ENCODE peak calls at places on chromosomes 5 and 9, in five cellular contexts. One of them, this sample, is unnamed.

GRCh38 chr9:86695904-86696424 is 251.3 kb downstream of the GAS1 start:
- DNase-seq in SJCRH30: no peak
- DNase-seq in mammary epithelial cell: peak
- DNase-seq in A549: no peak
- DNase-seq in heart left ventricle: no peak
- DNase-seq in this sample: peak

GRCh38 chr5:176894298-176894697 is 4.8 kb downstream of the HK3 start:
- DNase-seq in mammary epithelial cell: no peak
- DNase-seq in heart left ventricle: no peak
- DNase-seq in A549: no peak
- DNase-seq in SJCRH30: no peak
- DNase-seq in this sample: no peak

GRCh38 chr5:17343675-17344074 is 126.2 kb downstream of the BASP1 start:
- DNase-seq in heart left ventricle: no peak
- DNase-seq in A549: peak
- DNase-seq in SJCRH30: no peak
- DNase-seq in mammary epithelial cell: peak
- DNase-seq in this sample: peak

GRCh38 chr9:123353041-123353440 is 3.0 kb upstream of the CRB2 start:
- DNase-seq in A549: no peak
- DNase-seq in mammary epithelial cell: no peak
- DNase-seq in heart left ventricle: no peak
- DNase-seq in SJCRH30: no peak
- DNase-seq in this sample: no peak

GRCh38 chr9:128788445-128788844 is 1.4 kb downstream of the TBC1D13 start:
- DNase-seq in heart left ventricle: no peak
- DNase-seq in A549: no peak
- DNase-seq in mammary epithelial cell: no peak
- DNase-seq in SJCRH30: no peak
- DNase-seq in this sample: no peak

GRCh38 chr5:14164164-14164720 is 21.1 kb downstream of the TRIO start:
- DNase-seq in heart left ventricle: no peak
- DNase-seq in mammary epithelial cell: no peak
- DNase-seq in A549: no peak
- DNase-seq in SJCRH30: no peak
- DNase-seq in this sample: no peak

GRCh38 chr5:32088214-32088613 is 85.9 kb downstream of the GOLPH3 start:
- DNase-seq in A549: no peak
- DNase-seq in mammary epithelial cell: no peak
- DNase-seq in SJCRH30: no peak
- DNase-seq in heart left ventricle: no peak
- DNase-seq in this sample: no peak

GRCh38 chr9:135906291-135907005 is 898 bp downstream of the CAMSAP1 start:
- DNase-seq in SJCRH30: peak
- DNase-seq in mammary epithelial cell: peak
- DNase-seq in heart left ventricle: no peak
- DNase-seq in A549: no peak
- DNase-seq in this sample: peak

GRCh38 chr5:78997090-78997489 is 12.0 kb upstream of the ARSB start:
- DNase-seq in SJCRH30: no peak
- DNase-seq in heart left ventricle: no peak
- DNase-seq in mammary epithelial cell: no peak
- DNase-seq in A549: no peak
- DNase-seq in this sample: no peak

GRCh38 chr5:128216860-128217531 is 133.4 kb downstream of the SLC12A2 start:
- DNase-seq in mammary epithelial cell: peak
- DNase-seq in heart left ventricle: peak
- DNase-seq in SJCRH30: no peak
- DNase-seq in A549: no peak
- DNase-seq in this sample: no peak

GRCh38 chr5:80516826-80517225 is 28.9 kb downstream of the FAM151B start:
- DNase-seq in A549: peak
- DNase-seq in mammary epithelial cell: peak
- DNase-seq in heart left ventricle: no peak
- DNase-seq in SJCRH30: peak
- DNase-seq in this sample: peak

GRCh38 chr5:128213340-128213739 is 129.8 kb downstream of the SLC12A2 start:
- DNase-seq in A549: peak
- DNase-seq in SJCRH30: peak
- DNase-seq in heart left ventricle: peak
- DNase-seq in mammary epithelial cell: peak
- DNase-seq in this sample: peak

GRCh38 chr5:54289769-54290168 is 20.6 kb downstream of the ARL15 start:
- DNase-seq in heart left ventricle: no peak
- DNase-seq in SJCRH30: no peak
- DNase-seq in A549: no peak
- DNase-seq in mammary epithelial cell: no peak
- DNase-seq in this sample: no peak

GRCh38 chr9:134332841-134333233 is 6.6 kb downstream of the RXRA start:
- DNase-seq in A549: no peak
- DNase-seq in SJCRH30: no peak
- DNase-seq in mammary epithelial cell: no peak
- DNase-seq in heart left ventricle: no peak
- DNase-seq in this sample: no peak
- H3K4me3 ChIP-seq in A549: no peak
- H3K4me3 ChIP-seq in SJCRH30: no peak
- H3K4me3 ChIP-seq in mammary epithelial cell: no peak
- H3K4me3 ChIP-seq in heart left ventricle: no peak
- H3K4me3 ChIP-seq in this sample: no peak

GRCh38 chr5:137750436-137750835 is 3.7 kb downstream of the HNRNPA0 start:
- DNase-seq in mammary epithelial cell: no peak
- DNase-seq in heart left ventricle: no peak
- DNase-seq in SJCRH30: no peak
- DNase-seq in A549: no peak
- DNase-seq in this sample: no peak
- H3K4me3 ChIP-seq in mammary epithelial cell: no peak
- H3K4me3 ChIP-seq in heart left ventricle: no peak
- H3K4me3 ChIP-seq in SJCRH30: no peak
- H3K4me3 ChIP-seq in A549: no peak
- H3K4me3 ChIP-seq in this sample: no peak

DNA sequence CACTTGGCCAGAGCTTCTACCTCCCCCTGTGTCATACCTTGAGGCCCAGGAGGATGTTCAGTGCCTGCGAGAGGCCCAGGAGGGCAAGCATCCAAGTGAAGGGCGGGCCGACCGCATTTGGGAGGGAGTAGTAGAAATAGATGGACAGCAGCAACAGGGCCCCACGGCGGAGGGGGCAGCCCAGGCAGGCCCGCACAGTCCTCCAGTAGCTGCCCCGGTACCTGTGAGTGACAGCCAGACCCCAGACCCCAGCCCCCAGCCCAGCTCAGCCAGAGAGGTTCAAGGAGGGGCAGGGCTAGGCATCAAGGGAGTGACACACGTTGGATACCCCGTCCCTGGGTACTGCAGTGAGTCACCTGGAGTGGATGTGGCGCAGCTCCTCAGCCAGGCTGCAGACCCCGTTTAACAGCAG is 1.4 kb downstream of the STING1 start:
- DNase-seq in A549: no peak
- DNase-seq in mammary epithelial cell: no peak
- DNase-seq in SJCRH30: peak
- DNase-seq in heart left ventricle: peak
- DNase-seq in this sample: no peak
- H3K4me3 ChIP-seq in A549: no peak
- H3K4me3 ChIP-seq in mammary epithelial cell: no peak
- H3K4me3 ChIP-seq in SJCRH30: peak
- H3K4me3 ChIP-seq in heart left ventricle: peak
- H3K4me3 ChIP-seq in this sample: peak

GRCh38 chr5:75049581-75050274 is 2.6 kb downstream of the GCNT4 start:
- DNase-seq in heart left ventricle: peak
- DNase-seq in SJCRH30: peak
- DNase-seq in A549: peak
- DNase-seq in mammary epithelial cell: peak
- DNase-seq in this sample: peak

GRCh38 chr5:75048457-75048953 is 3.9 kb downstream of the GCNT4 start:
- DNase-seq in heart left ventricle: no peak
- DNase-seq in A549: no peak
- DNase-seq in mammary epithelial cell: no peak
- DNase-seq in SJCRH30: no peak
- DNase-seq in this sample: peak

GRCh38 chr5:75051217-75051751 is 1.1 kb downstream of the GCNT4 start:
- DNase-seq in A549: no peak
- DNase-seq in SJCRH30: no peak
- DNase-seq in heart left ventricle: no peak
- DNase-seq in mammary epithelial cell: peak
- DNase-seq in this sample: no peak

GRCh38 chr5:75052461-75053285 is at the start of gene GCNT4:
- DNase-seq in SJCRH30: peak
- DNase-seq in mammary epithelial cell: peak
- DNase-seq in heart left ventricle: peak
- DNase-seq in A549: peak
- DNase-seq in this sample: peak

GRCh38 chr5:75050415-75050814 is 1.9 kb downstream of the GCNT4 start:
- DNase-seq in SJCRH30: peak
- DNase-seq in A549: peak
- DNase-seq in heart left ventricle: no peak
- DNase-seq in mammary epithelial cell: no peak
- DNase-seq in this sample: no peak
- H3K4me3 ChIP-seq in SJCRH30: no peak
- H3K4me3 ChIP-seq in A549: no peak
- H3K4me3 ChIP-seq in heart left ventricle: no peak
- H3K4me3 ChIP-seq in mammary epithelial cell: no peak
- H3K4me3 ChIP-seq in this sample: no peak